ENCODE peak calls at places on chromosomes 13 and 19, in five cellular contexts. S is aorta; Y is putamen; G is brain microvascular endothelial cell; V is activated CD8-positive, alpha-beta memory T cell treated with anti-CD3 and anti-CD28 coated beads for 1 hour. A is an unnamed sample.

GRCh38 chr19:30670011-30670329 is 297.8 kb downstream of the ZNF536 start:
- DNase-seq in S (peak), Y (peak), G (no peak), V (no peak), A (no peak)

GRCh38 chr13:47178090-47178950 is 281.5 kb upstream of the HTR2A start:
- DNase-seq in S (no peak), Y (no peak), G (no peak), V (no peak), A (no peak)

GRCh38 chr19:38028913-38029565 is 122.0 kb downstream of the SIPA1L3 start:
- DNase-seq in S (no peak), Y (no peak), G (peak), V (no peak), A (no peak)

GRCh38 chr13:72694314-72694713 is 33.1 kb downstream of the MZT1 start:
- DNase-seq in S (no peak), Y (no peak), G (no peak), V (no peak), A (no peak)

GRCh38 chr19:27746691-27747380 is 1466.1 kb downstream of the UQCRFS1 start:
- DNase-seq in S (no peak), Y (no peak), G (peak), V (no peak), A (peak)

GRCh38 chr19:41479757-41480191 is 36.8 kb downstream of the ERICH4 start:
- DNase-seq in S (peak), Y (no peak), G (no peak), V (no peak), A (no peak)

GRCh38 chr13:75359266-75359665 is 122.7 kb downstream of the TBC1D4 start:
- DNase-seq in S (no peak), Y (no peak), G (peak), V (no peak), A (no peak)

GRCh38 chr13:79631260-79631659 is 150.3 kb downstream of the NDFIP2 start:
- DNase-seq in S (no peak), Y (no peak), G (peak), V (no peak), A (no peak)

GRCh38 chr13:29704648-29705047 is 109.2 kb upstream of the SLC7A1 start:
- DNase-seq in S (no peak), Y (no peak), G (peak), V (no peak), A (no peak)

GRCh38 chr13:95800455-95800854 is 123.5 kb downstream of the DNAJC3 start:
- DNase-seq in S (no peak), Y (no peak), G (no peak), V (no peak), A (no peak)

GRCh38 chr13:96696501-96696900 is 297.8 kb downstream of the OXGR1 start:
- DNase-seq in S (no peak), Y (no peak), G (no peak), V (no peak), A (no peak)

GRCh38 chr13:45674908-45675307 is 27.2 kb upstream of the CBY2 start:
- DNase-seq in S (no peak), Y (no peak), G (peak), V (no peak), A (no peak)